ENCODE peak calls at places on chromosomes 1 and 21, in five cellular contexts. H is cardiac fibroblast, M is WTC11, P is ovary, C is mammary epithelial cell. W is an unnamed sample.

GRCh38 chr1:209704584-209704983 is at the start of gene HSD11B1:
- DNase-seq in H (peak), M (no peak), P (peak), C (no peak), W (peak)

GRCh38 chr1:227999056-227999930 is 7.5 kb upstream of the WNT3A start:
- DNase-seq in H (peak), M (peak), P (no peak), C (peak), W (peak)

GRCh38 chr1:179369751-179370341 is 4.1 kb downstream of the AXDND1 start:
- DNase-seq in H (peak), M (no peak), P (no peak), C (peak), W (peak)

GRCh38 chr1:47763456-47764171 is 233.6 kb downstream of the TRABD2B start:
- DNase-seq in H (no peak), M (no peak), P (no peak), C (peak), W (no peak)

GRCh38 chr1:97814121-97814520 is 106.7 kb downstream of the DPYD start:
- DNase-seq in H (no peak), M (no peak), P (no peak), C (peak), W (peak)

GRCh38 chr1:55007626-55008025 is 8.9 kb downstream of the BSND start:
- DNase-seq in H (peak), M (no peak), P (no peak), C (peak), W (peak)

GRCh38 chr1:38790422-38791212 is 69.0 kb downstream of the RRAGC start:
- DNase-seq in H (no peak), M (no peak), P (no peak), C (no peak), W (no peak)

GRCh38 chr1:91704746-91705145 is 181.2 kb downstream of the TGFBR3 start:
- DNase-seq in H (no peak), M (no peak), P (no peak), C (no peak), W (no peak)

GRCh38 chr21:26469789-26470188 is 103.3 kb downstream of the CYYR1 start:
- DNase-seq in H (peak), M (no peak), P (no peak), C (peak), W (peak)

GRCh38 chr1:96973605-96974004 is 252.0 kb downstream of the PTBP2 start:
- DNase-seq in H (peak), M (no peak), P (no peak), C (peak), W (peak)

GRCh38 chr1:119286587-119287181 is 81.9 kb upstream of the HAO2 start:
- DNase-seq in H (peak), M (peak), P (no peak), C (peak), W (peak)

GRCh38 chr1:21573971-21574458 is 64.8 kb downstream of the ALPL start:
- DNase-seq in H (peak), M (peak), P (peak), C (peak), W (peak)
- TF ChIP-seq CTCF in H (peak), M (no peak), P (peak), C (peak), W (peak)

GRCh38 chr1:197388801-197389200 is 120.7 kb downstream of the CRB1 start:
- DNase-seq in H (peak), M (no peak), P (no peak), C (no peak), W (peak)

GRCh38 chr1:197393105-197393504 is 125.1 kb downstream of the CRB1 start:
- DNase-seq in H (peak), M (no peak), P (no peak), C (no peak), W (peak)

GRCh38 chr1:197393772-197394171 is 125.7 kb downstream of the CRB1 start:
- DNase-seq in H (no peak), M (no peak), P (no peak), C (no peak), W (no peak)

GRCh38 chr1:197392541-197392940 is 124.5 kb downstream of the CRB1 start:
- DNase-seq in H (no peak), M (no peak), P (no peak), C (no peak), W (no peak)

GRCh38 chr1:197391303-197392226 is 123.5 kb downstream of the CRB1 start:
- DNase-seq in H (peak), M (no peak), P (no peak), C (no peak), W (peak)
- TF ChIP-seq CTCF in H (no peak), M (no peak), P (no peak), C (no peak), W (no peak)

GRCh38 chr1:77031101-77031662 is 163.9 kb downstream of the ST6GALNAC5 start:
- DNase-seq in H (peak), M (no peak), P (no peak), C (peak), W (peak)
- TF ChIP-seq CTCF in H (peak), M (no peak), P (peak), C (no peak), W (no peak)

DNA sequence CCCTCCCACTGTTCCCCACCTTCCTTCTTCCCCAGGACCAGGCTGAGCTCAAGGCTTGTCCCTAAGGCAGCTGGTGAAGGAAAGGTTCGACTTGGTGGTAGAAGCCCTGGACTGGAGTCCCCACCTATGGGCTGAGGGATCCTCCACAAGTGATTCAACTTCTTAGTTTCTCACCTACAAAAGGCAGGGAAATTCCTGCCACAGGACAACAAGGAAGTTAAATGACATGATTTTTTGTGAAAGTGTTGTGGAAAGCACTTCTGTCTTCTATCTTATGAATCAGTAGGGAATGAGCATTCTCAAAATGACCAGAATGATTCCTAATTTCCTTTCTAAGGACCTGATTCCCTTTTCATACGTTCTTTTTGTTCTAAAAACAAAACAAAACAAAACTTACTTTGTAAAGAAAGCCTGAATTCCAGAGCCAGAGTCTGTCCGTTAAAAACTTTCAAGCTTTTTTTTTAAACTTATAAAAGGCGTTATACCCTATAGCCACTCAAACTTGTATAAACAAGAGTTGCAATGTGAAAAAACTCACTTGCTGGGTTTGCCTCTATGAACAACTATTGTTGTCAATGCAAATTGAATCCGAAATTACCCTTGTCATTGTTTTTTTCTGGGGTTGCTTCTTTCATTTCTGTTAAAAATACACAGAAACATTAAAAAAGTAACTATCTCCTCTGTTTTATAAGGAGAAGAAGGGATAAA is 12.2 kb downstream of the KCNJ15 start:
- DNase-seq in H (no peak), M (no peak), P (no peak), C (no peak), W (no peak)
- TF ChIP-seq CTCF in H (no peak), M (no peak), P (no peak), C (no peak), W (no peak)

DNA sequence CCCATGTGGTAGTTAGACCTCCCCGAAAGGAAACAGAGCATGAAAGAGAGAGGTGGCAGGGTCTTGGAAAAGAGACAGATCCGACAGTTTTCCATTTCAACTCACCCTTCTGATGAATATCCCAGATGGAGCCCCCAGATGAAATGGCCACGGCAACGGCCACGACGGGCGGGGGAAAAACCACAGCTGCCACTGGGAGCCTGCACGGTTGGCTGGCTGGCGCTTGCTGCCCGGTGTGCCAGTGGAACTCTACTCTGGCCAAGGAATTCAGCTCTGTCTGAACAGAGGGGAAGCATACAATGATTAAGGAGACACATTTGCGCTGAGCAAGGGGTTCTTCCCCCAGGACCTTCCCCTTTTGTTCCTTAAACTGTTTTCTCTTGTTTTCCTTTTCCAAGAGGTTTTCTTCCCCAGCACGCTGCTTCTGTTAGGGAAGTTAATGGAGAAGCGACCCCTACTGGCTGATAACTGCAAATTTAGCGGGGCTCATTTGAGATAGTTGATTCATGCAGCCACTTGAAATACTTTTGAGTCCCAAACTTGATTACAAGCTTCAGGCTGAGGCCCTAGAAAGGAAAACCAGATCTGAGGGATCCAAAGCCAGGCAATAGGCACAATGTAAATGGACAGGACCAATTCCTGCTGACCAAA is 1122.5 kb downstream of the NCAM2 start:
- DNase-seq in H (peak), M (peak), P (no peak), C (no peak), W (peak)
- TF ChIP-seq CTCF in H (peak), M (peak), P (no peak), C (no peak), W (peak)

DNA sequence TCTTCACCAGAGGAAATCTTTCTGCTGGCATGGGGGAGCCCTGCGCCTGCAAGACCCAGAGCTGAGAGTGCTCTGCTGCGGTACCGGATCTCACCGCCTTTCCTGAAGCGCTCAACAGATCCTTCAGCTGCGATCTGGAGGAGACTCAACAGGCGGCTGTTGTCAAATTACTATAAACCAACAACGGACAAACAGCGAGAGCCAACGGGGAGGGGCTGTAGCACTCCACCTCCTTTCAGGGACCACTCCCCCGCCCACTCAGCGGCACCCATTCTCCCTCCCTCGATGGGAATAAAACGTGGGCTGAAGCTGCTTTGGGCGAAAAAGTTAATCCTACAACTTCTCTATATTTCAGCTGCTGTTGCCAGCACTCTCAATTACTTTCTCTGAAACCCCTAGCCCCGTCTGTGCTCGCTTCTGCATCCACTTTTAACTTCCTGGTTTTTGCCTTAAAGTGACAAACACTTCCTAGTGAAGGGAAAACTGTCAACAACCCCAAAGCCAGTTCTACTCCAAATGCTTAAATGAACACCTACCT is at the start of gene FMO5:
- DNase-seq in H (peak), M (peak), P (peak), C (peak), W (peak)
- TF ChIP-seq CTCF in H (peak), M (no peak), P (peak), C (no peak), W (peak)

GRCh38 chr1:41502912-41503311 is 18.4 kb upstream of the EDN2 start:
- DNase-seq in H (no peak), M (no peak), P (no peak), C (no peak), W (no peak)

GRCh38 chr1:41504126-41505035 is 19.9 kb upstream of the EDN2 start:
- DNase-seq in H (peak), M (no peak), P (no peak), C (peak), W (peak)

GRCh38 chr1:41501581-41501980 is 17.1 kb upstream of the EDN2 start:
- DNase-seq in H (no peak), M (no peak), P (no peak), C (no peak), W (no peak)

GRCh38 chr1:41500781-41501518 is 16.5 kb upstream of the EDN2 start:
- DNase-seq in H (no peak), M (no peak), P (no peak), C (peak), W (no peak)

GRCh38 chr1:41503507-41504125 is 19.1 kb upstream of the EDN2 start:
- DNase-seq in H (no peak), M (no peak), P (no peak), C (no peak), W (no peak)
- TF ChIP-seq CTCF in H (no peak), M (no peak), P (no peak), C (peak), W (peak)